ENCODE peak calls at places on chromosomes 2 and 18, in ten cellular contexts. One of them, this sample, is unnamed.

GRCh38 chr2:57182941-57183340 is 863.7 kb upstream of the VRK2 start:
- DNase-seq in uterus: no peak
- DNase-seq in heart left ventricle: no peak
- DNase-seq in A549: no peak
- DNase-seq in upper lobe of left lung: no peak
- DNase-seq in stomach: no peak
- DNase-seq in erythroblast: no peak
- DNase-seq in lower leg skin: no peak
- DNase-seq in GM12878: no peak
- DNase-seq in tibial nerve: no peak
- DNase-seq in this sample: no peak

GRCh38 chr2:109611467-109612095 is 2.2 kb downstream of the SEPTIN10 start:
- DNase-seq in uterus: no peak
- DNase-seq in heart left ventricle: no peak
- DNase-seq in A549: peak
- DNase-seq in upper lobe of left lung: no peak
- DNase-seq in stomach: no peak
- DNase-seq in erythroblast: no peak
- DNase-seq in lower leg skin: no peak
- DNase-seq in GM12878: no peak
- DNase-seq in tibial nerve: no peak
- DNase-seq in this sample: no peak

GRCh38 chr2:30161929-30162328 is 15.1 kb downstream of the YPEL5 start:
- DNase-seq in uterus: no peak
- DNase-seq in heart left ventricle: no peak
- DNase-seq in A549: no peak
- DNase-seq in upper lobe of left lung: no peak
- DNase-seq in stomach: no peak
- DNase-seq in erythroblast: no peak
- DNase-seq in lower leg skin: no peak
- DNase-seq in GM12878: no peak
- DNase-seq in tibial nerve: no peak
- DNase-seq in this sample: no peak

GRCh38 chr2:69915050-69915945 is at the start of gene MXD1:
- DNase-seq in uterus: no peak
- DNase-seq in heart left ventricle: peak
- DNase-seq in A549: no peak
- DNase-seq in upper lobe of left lung: peak
- DNase-seq in stomach: peak
- DNase-seq in erythroblast: peak
- DNase-seq in lower leg skin: no peak
- DNase-seq in GM12878: no peak
- DNase-seq in tibial nerve: no peak
- DNase-seq in this sample: peak

GRCh38 chr2:128624956-128625355 is 306.3 kb upstream of the HS6ST1 start:
- DNase-seq in uterus: no peak
- DNase-seq in heart left ventricle: no peak
- DNase-seq in A549: no peak
- DNase-seq in upper lobe of left lung: no peak
- DNase-seq in stomach: no peak
- DNase-seq in erythroblast: no peak
- DNase-seq in lower leg skin: no peak
- DNase-seq in GM12878: no peak
- DNase-seq in tibial nerve: no peak
- DNase-seq in this sample: peak

GRCh38 chr18:47799376-47799775 is 131.1 kb downstream of the SMAD2 start:
- DNase-seq in uterus: no peak
- DNase-seq in heart left ventricle: no peak
- DNase-seq in A549: no peak
- DNase-seq in upper lobe of left lung: no peak
- DNase-seq in stomach: no peak
- DNase-seq in erythroblast: no peak
- DNase-seq in lower leg skin: no peak
- DNase-seq in GM12878: no peak
- DNase-seq in tibial nerve: no peak
- DNase-seq in this sample: no peak

GRCh38 chr2:67733517-67733916 is 329.3 kb downstream of the C1D start:
- DNase-seq in uterus: no peak
- DNase-seq in heart left ventricle: peak
- DNase-seq in A549: peak
- DNase-seq in upper lobe of left lung: peak
- DNase-seq in stomach: no peak
- DNase-seq in erythroblast: no peak
- DNase-seq in lower leg skin: no peak
- DNase-seq in GM12878: no peak
- DNase-seq in tibial nerve: no peak
- DNase-seq in this sample: no peak

GRCh38 chr2:101998556-101999121 is 6.9 kb downstream of the IL1R2 start:
- DNase-seq in uterus: no peak
- DNase-seq in heart left ventricle: no peak
- DNase-seq in A549: no peak
- DNase-seq in upper lobe of left lung: no peak
- DNase-seq in stomach: no peak
- DNase-seq in erythroblast: no peak
- DNase-seq in lower leg skin: no peak
- DNase-seq in GM12878: no peak
- DNase-seq in tibial nerve: no peak
- DNase-seq in this sample: no peak

GRCh38 chr2:188524519-188525113 is 232.9 kb downstream of the GULP1 start:
- DNase-seq in uterus: no peak
- DNase-seq in heart left ventricle: no peak
- DNase-seq in A549: peak
- DNase-seq in upper lobe of left lung: no peak
- DNase-seq in stomach: peak
- DNase-seq in erythroblast: peak
- DNase-seq in lower leg skin: no peak
- DNase-seq in GM12878: no peak
- DNase-seq in tibial nerve: peak
- DNase-seq in this sample: no peak

GRCh38 chr2:127083819-127084503 is 23.0 kb downstream of the BIN1 start:
- DNase-seq in uterus: peak
- DNase-seq in heart left ventricle: peak
- DNase-seq in A549: no peak
- DNase-seq in upper lobe of left lung: peak
- DNase-seq in stomach: peak
- DNase-seq in erythroblast: no peak
- DNase-seq in lower leg skin: peak
- DNase-seq in GM12878: no peak
- DNase-seq in tibial nerve: peak
- DNase-seq in this sample: no peak
- TF ChIP-seq POLR2A in uterus: peak
- TF ChIP-seq POLR2A in heart left ventricle: no peak
- TF ChIP-seq POLR2A in A549: no peak
- TF ChIP-seq POLR2A in upper lobe of left lung: no peak
- TF ChIP-seq POLR2A in stomach: no peak
- TF ChIP-seq POLR2A in erythroblast: no peak
- TF ChIP-seq POLR2A in lower leg skin: no peak
- TF ChIP-seq POLR2A in GM12878: no peak
- TF ChIP-seq POLR2A in tibial nerve: peak
- TF ChIP-seq POLR2A in this sample: no peak

DNA sequence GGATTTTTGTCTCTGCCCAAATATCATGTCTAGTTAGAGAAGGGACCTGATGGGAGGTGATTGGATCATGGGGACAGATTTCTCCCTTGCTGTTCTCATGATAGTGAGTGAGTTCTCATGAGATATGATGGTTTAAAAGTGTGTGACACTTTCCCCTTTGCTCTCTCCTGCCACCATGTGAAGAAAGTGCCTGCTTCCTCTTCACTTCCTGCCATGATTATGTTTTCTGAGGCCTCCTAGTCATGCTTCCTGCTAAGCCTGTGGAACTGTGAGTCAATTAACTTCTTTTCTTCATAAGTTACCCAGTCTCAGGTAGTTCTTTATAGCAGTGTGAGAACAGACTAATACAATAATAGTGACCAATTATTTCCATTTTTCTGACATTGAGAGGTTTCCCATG is 167.3 kb upstream of the CYRIA start:
- DNase-seq in uterus: no peak
- DNase-seq in heart left ventricle: no peak
- DNase-seq in A549: no peak
- DNase-seq in upper lobe of left lung: no peak
- DNase-seq in stomach: no peak
- DNase-seq in erythroblast: no peak
- DNase-seq in lower leg skin: no peak
- DNase-seq in GM12878: no peak
- DNase-seq in tibial nerve: no peak
- DNase-seq in this sample: no peak
- TF ChIP-seq POLR2A in uterus: no peak
- TF ChIP-seq POLR2A in heart left ventricle: no peak
- TF ChIP-seq POLR2A in A549: no peak
- TF ChIP-seq POLR2A in upper lobe of left lung: no peak
- TF ChIP-seq POLR2A in stomach: no peak
- TF ChIP-seq POLR2A in erythroblast: no peak
- TF ChIP-seq POLR2A in lower leg skin: no peak
- TF ChIP-seq POLR2A in GM12878: no peak
- TF ChIP-seq POLR2A in tibial nerve: no peak
- TF ChIP-seq POLR2A in this sample: no peak

GRCh38 chr2:231671617-231672350 is 36.5 kb upstream of the PTMA start:
- DNase-seq in uterus: no peak
- DNase-seq in heart left ventricle: no peak
- DNase-seq in A549: no peak
- DNase-seq in upper lobe of left lung: peak
- DNase-seq in stomach: peak
- DNase-seq in erythroblast: no peak
- DNase-seq in lower leg skin: no peak
- DNase-seq in GM12878: peak
- DNase-seq in tibial nerve: no peak
- DNase-seq in this sample: peak

GRCh38 chr2:231672617-231673347 is 35.5 kb upstream of the PTMA start:
- DNase-seq in uterus: peak
- DNase-seq in heart left ventricle: no peak
- DNase-seq in A549: peak
- DNase-seq in upper lobe of left lung: peak
- DNase-seq in stomach: peak
- DNase-seq in erythroblast: peak
- DNase-seq in lower leg skin: no peak
- DNase-seq in GM12878: peak
- DNase-seq in tibial nerve: no peak
- DNase-seq in this sample: peak

GRCh38 chr2:231674587-231675334 is 33.6 kb upstream of the PTMA start:
- DNase-seq in uterus: peak
- DNase-seq in heart left ventricle: peak
- DNase-seq in A549: peak
- DNase-seq in upper lobe of left lung: peak
- DNase-seq in stomach: peak
- DNase-seq in erythroblast: peak
- DNase-seq in lower leg skin: peak
- DNase-seq in GM12878: no peak
- DNase-seq in tibial nerve: peak
- DNase-seq in this sample: peak

GRCh38 chr2:231670892-231671616 is 37.3 kb upstream of the PTMA start:
- DNase-seq in uterus: no peak
- DNase-seq in heart left ventricle: no peak
- DNase-seq in A549: peak
- DNase-seq in upper lobe of left lung: peak
- DNase-seq in stomach: peak
- DNase-seq in erythroblast: no peak
- DNase-seq in lower leg skin: no peak
- DNase-seq in GM12878: no peak
- DNase-seq in tibial nerve: no peak
- DNase-seq in this sample: peak

GRCh38 chr2:231673348-231673770 is 35.0 kb upstream of the PTMA start:
- DNase-seq in uterus: peak
- DNase-seq in heart left ventricle: peak
- DNase-seq in A549: peak
- DNase-seq in upper lobe of left lung: peak
- DNase-seq in stomach: peak
- DNase-seq in erythroblast: no peak
- DNase-seq in lower leg skin: no peak
- DNase-seq in GM12878: no peak
- DNase-seq in tibial nerve: no peak
- DNase-seq in this sample: peak
- TF ChIP-seq POLR2A in uterus: no peak
- TF ChIP-seq POLR2A in heart left ventricle: peak
- TF ChIP-seq POLR2A in A549: peak
- TF ChIP-seq POLR2A in upper lobe of left lung: no peak
- TF ChIP-seq POLR2A in stomach: no peak
- TF ChIP-seq POLR2A in erythroblast: no peak
- TF ChIP-seq POLR2A in lower leg skin: no peak
- TF ChIP-seq POLR2A in GM12878: no peak
- TF ChIP-seq POLR2A in tibial nerve: no peak
- TF ChIP-seq POLR2A in this sample: no peak

GRCh38 chr2:176272870-176273269 is 3.6 kb downstream of the MTX2 start:
- DNase-seq in uterus: no peak
- DNase-seq in heart left ventricle: no peak
- DNase-seq in A549: no peak
- DNase-seq in upper lobe of left lung: no peak
- DNase-seq in stomach: no peak
- DNase-seq in erythroblast: no peak
- DNase-seq in lower leg skin: no peak
- DNase-seq in GM12878: no peak
- DNase-seq in tibial nerve: no peak
- DNase-seq in this sample: no peak

GRCh38 chr2:176268976-176269318 is 295 bp upstream of the MTX2 start:
- DNase-seq in uterus: no peak
- DNase-seq in heart left ventricle: no peak
- DNase-seq in A549: no peak
- DNase-seq in upper lobe of left lung: no peak
- DNase-seq in stomach: no peak
- DNase-seq in erythroblast: no peak
- DNase-seq in lower leg skin: no peak
- DNase-seq in GM12878: no peak
- DNase-seq in tibial nerve: no peak
- DNase-seq in this sample: no peak

GRCh38 chr2:176270100-176270750 is 983 bp downstream of the MTX2 start:
- DNase-seq in uterus: no peak
- DNase-seq in heart left ventricle: peak
- DNase-seq in A549: no peak
- DNase-seq in upper lobe of left lung: no peak
- DNase-seq in stomach: no peak
- DNase-seq in erythroblast: no peak
- DNase-seq in lower leg skin: no peak
- DNase-seq in GM12878: no peak
- DNase-seq in tibial nerve: no peak
- DNase-seq in this sample: no peak

DNA sequence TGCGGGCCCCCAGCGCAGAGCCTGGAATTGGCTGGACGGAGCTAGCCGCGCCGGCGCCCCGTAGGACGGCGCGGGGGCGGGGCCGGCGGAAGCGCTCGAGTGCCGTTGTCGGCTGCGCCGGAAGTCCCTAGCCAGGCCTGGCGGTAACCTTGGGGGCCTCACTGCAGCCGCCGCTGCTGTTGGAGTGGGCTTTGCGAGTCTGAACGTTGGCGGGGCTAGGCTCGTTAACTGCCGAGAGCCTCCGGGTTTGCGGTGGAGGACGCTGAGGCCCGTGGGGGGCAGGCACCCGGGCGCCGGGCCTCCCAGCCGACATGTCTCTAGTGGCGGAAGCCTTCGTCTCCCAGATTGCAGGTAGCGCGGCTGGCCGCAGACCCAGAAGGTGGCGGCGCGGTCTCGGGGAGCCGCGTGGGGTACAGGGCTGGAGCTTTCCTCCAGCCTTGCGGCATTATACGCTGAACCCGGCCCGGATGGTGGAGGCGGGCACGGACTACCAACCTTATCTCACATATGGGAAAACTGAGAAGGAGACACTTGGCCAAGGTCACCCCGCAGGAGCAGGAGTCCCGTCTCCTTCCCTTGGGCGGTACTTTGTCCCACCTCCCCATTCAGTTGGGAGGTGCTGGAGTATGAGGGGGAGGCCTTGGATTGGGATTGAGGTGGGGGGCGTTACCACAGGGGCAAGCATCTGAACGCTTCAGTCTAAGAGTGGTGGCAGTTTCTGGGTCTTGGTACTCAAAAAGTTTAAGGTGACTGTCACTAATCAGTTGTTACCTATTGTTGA is at the start of gene MTX2:
- DNase-seq in uterus: peak
- DNase-seq in heart left ventricle: peak
- DNase-seq in A549: peak
- DNase-seq in upper lobe of left lung: peak
- DNase-seq in stomach: peak
- DNase-seq in erythroblast: peak
- DNase-seq in lower leg skin: peak
- DNase-seq in GM12878: peak
- DNase-seq in tibial nerve: peak
- DNase-seq in this sample: peak
- TF ChIP-seq POLR2A in uterus: peak
- TF ChIP-seq POLR2A in heart left ventricle: peak
- TF ChIP-seq POLR2A in A549: peak
- TF ChIP-seq POLR2A in upper lobe of left lung: no peak
- TF ChIP-seq POLR2A in stomach: peak
- TF ChIP-seq POLR2A in erythroblast: peak
- TF ChIP-seq POLR2A in lower leg skin: no peak
- TF ChIP-seq POLR2A in GM12878: peak
- TF ChIP-seq POLR2A in tibial nerve: no peak
- TF ChIP-seq POLR2A in this sample: peak